ENCODE peak calls at places on chromosomes 2 and 18, in four cellular contexts. J, B, O and M are unnamed samples.

GRCh38 chr2:192448881-192449280 is 254.1 kb upstream of the TMEFF2 start:
- DNase-seq in J (no peak), B (no peak), O (no peak), M (no peak)

GRCh38 chr2:156437272-156437671 is 1.1 kb downstream of the GPD2 start:
- DNase-seq in J (peak), B (peak), O (no peak), M (no peak)

GRCh38 chr2:14778015-14778414 is 145.5 kb downstream of the LRATD1 start:
- DNase-seq in J (no peak), B (no peak), O (no peak), M (no peak)

GRCh38 chr2:53275743-53276142 is 491.9 kb upstream of the CHAC2 start:
- DNase-seq in J (no peak), B (no peak), O (no peak), M (no peak)

GRCh38 chr2:8989536-8990079 is 13.9 kb downstream of the MBOAT2 start:
- DNase-seq in J (no peak), B (no peak), O (no peak), M (no peak)

GRCh38 chr2:223846524-223846923 is 9.1 kb upstream of the AP1S3 start:
- DNase-seq in J (no peak), B (no peak), O (no peak), M (no peak)

GRCh38 chr2:98293931-98294687 is 52.1 kb upstream of the CNGA3 start:
- DNase-seq in J (no peak), B (no peak), O (no peak), M (no peak)

GRCh38 chr2:1586946-1587840 is 157.1 kb downstream of the PXDN start:
- DNase-seq in J (no peak), B (no peak), O (no peak), M (no peak)

GRCh38 chr18:6877288-6877687 is 147.8 kb downstream of the ARHGAP28 start:
- DNase-seq in J (no peak), B (no peak), O (no peak), M (no peak)

GRCh38 chr2:143717053-143717452 is 587.8 kb downstream of the ARHGAP15 start:
- DNase-seq in J (no peak), B (no peak), O (no peak), M (no peak)

GRCh38 chr2:5696351-5696740 is 4.2 kb downstream of the SOX11 start:
- DNase-seq in J (no peak), B (no peak), O (no peak), M (no peak)

GRCh38 chr2:156663757-156664409 is 227.7 kb downstream of the GPD2 start:
- DNase-seq in J (no peak), B (no peak), O (no peak), M (no peak)

GRCh38 chr2:165609672-165610071 is 140.2 kb downstream of the CSRNP3 start:
- DNase-seq in J (no peak), B (no peak), O (no peak), M (no peak)

GRCh38 chr2:55232863-55233657 is 572 bp downstream of the RPS27A start:
- DNase-seq in J (peak), B (peak), O (peak), M (no peak)

GRCh38 chr2:119253114-119253702 is 29.6 kb downstream of the STEAP3 start:
- DNase-seq in J (no peak), B (no peak), O (no peak), M (no peak)

GRCh38 chr2:54772110-54772509 is 48.6 kb downstream of the EML6 start:
- DNase-seq in J (no peak), B (no peak), O (no peak), M (no peak)

GRCh38 chr2:152254486-152254885 is 78.9 kb upstream of the STAM2 start:
- DNase-seq in J (no peak), B (no peak), O (no peak), M (no peak)

GRCh38 chr2:40450066-40450841 is 1.6 kb downstream of the SLC8A1 start:
- DNase-seq in J (no peak), B (no peak), O (no peak), M (no peak)

GRCh38 chr2:180761224-180761623 is 219.2 kb upstream of the UBE2E3 start:
- DNase-seq in J (no peak), B (no peak), O (no peak), M (no peak)

GRCh38 chr2:189178726-189179606 is 595 bp downstream of the COL5A2 start:
- DNase-seq in J (peak), B (no peak), O (no peak), M (no peak)

GRCh38 chr2:100104718-100105677 is 37.4 kb downstream of the AFF3 start:
- DNase-seq in J (no peak), B (no peak), O (peak), M (peak)

GRCh38 chr2:28209864-28210263 is 182.8 kb upstream of the FOSL2 start:
- DNase-seq in J (no peak), B (no peak), O (no peak), M (no peak)

GRCh38 chr2:201654611-201655384 is 11.5 kb upstream of the TMEM237 start:
- DNase-seq in J (no peak), B (no peak), O (no peak), M (no peak)

GRCh38 chr2:27442282-27442980 is at the start of gene KRTCAP3:
- DNase-seq in J (no peak), B (peak), O (peak), M (peak)

GRCh38 chr2:148930046-148930775 is 55.2 kb downstream of the KIF5C start:
- DNase-seq in J (no peak), B (no peak), O (no peak), M (no peak)

GRCh38 chr2:149028891-149029290 is 9.6 kb upstream of the LYPD6B start:
- DNase-seq in J (no peak), B (no peak), O (no peak), M (no peak)

GRCh38 chr2:117702098-117702497 is 112.4 kb upstream of the DDX18 start:
- DNase-seq in J (no peak), B (no peak), O (no peak), M (no peak)

GRCh38 chr2:54634564-54635511 is 88.6 kb upstream of the EML6 start:
- DNase-seq in J (peak), B (no peak), O (no peak), M (no peak)

GRCh38 chr2:241248289-241248688 is 59.8 kb downstream of the ANO7 start:
- DNase-seq in J (no peak), B (no peak), O (no peak), M (no peak)

GRCh38 chr2:237161239-237161638 is 75.5 kb downstream of the COPS8 start:
- DNase-seq in J (peak), B (no peak), O (no peak), M (no peak)

GRCh38 chr2:222919841-222920609 is 59.2 kb downstream of the ACSL3 start:
- DNase-seq in J (no peak), B (no peak), O (no peak), M (no peak)

GRCh38 chr2:6103949-6104348 is 411.8 kb downstream of the SOX11 start:
- DNase-seq in J (no peak), B (no peak), O (no peak), M (no peak)

GRCh38 chr2:168278424-168278888 is 31.1 kb upstream of the STK39 start:
- DNase-seq in J (no peak), B (no peak), O (no peak), M (no peak)

GRCh38 chr2:12347049-12347448 is 369.7 kb upstream of the TRIB2 start:
- DNase-seq in J (no peak), B (no peak), O (no peak), M (no peak)

GRCh38 chr2:54572636-54573531 is 116.8 kb downstream of the SPTBN1 start:
- DNase-seq in J (no peak), B (no peak), O (peak), M (no peak)

GRCh38 chr2:43634604-43635306 is 2.3 kb upstream of the PLEKHH2 start:
- DNase-seq in J (peak), B (no peak), O (no peak), M (no peak)

GRCh38 chr2:85033388-85033787 is 62.4 kb downstream of the KCMF1 start:
- DNase-seq in J (no peak), B (no peak), O (no peak), M (no peak)

GRCh38 chr2:75920721-75921551 is 210.2 kb upstream of the GCFC2 start:
- DNase-seq in J (no peak), B (no peak), O (no peak), M (no peak)

DNA sequence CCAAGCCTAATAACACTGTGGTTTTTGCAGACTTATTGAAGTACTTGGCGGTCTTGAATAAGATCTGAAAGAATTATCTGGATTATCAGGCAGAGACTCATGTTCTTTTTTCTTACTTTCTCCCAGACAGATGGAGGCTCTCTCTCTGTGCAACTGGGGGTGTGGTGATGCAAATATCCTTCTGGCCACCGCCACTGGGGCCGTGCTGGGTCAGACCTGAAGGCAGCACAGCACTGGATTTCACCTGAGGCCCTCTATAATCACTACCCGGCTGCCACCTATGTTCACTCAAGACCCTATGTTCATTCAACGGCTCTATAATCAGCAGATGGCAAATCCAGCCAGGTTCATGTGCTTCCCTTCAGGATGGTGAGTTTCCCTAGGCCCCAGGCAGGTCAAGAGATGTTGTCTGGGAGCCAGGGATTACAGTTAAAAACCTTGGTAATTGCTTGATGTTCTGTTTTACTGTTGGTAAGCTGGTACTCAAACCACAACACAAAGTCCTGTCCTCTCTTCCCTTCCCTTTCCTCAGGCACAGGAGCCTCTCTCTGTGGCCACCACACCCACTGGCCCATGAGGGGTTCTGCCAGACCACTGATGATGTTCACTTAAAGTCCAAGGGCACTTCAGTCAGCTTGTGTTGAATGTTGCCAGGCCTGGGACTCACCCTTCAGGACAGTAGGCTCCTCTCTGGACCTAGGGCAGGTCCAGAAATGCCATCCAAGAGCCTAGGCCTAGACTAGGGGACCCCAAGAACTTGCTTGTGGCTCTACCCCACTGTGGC is 205.3 kb upstream of the GCFC2 start:
- DNase-seq in J (no peak), B (no peak), O (no peak), M (no peak)
- TF ChIP-seq CTCF in J (no peak), B (no peak), O (no peak), M (no peak)

DNA sequence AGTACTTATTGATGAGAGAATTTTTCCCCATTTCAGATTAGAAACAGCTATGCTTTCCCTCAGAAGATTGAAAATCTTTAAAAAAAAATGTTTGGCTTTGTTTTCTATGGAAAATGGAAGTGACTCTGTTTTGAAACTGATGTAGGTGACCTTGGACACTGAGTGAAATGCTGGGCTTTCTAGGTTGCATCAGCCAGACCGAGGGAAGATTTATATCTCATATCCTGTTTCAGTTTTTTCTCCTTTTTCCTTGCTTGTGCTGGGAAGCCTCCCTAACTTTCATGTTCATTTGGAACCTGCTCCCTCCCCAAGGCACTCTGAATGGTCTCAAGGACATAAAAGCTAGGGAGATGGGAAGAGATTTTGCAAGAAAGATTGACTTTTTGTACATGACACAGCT is 249.9 kb downstream of the TPGS2 start:
- DNase-seq in J (no peak), B (no peak), O (no peak), M (no peak)
- TF ChIP-seq CTCF in J (no peak), B (no peak), O (no peak), M (no peak)

GRCh38 chr2:36659872-36660312 is 36.6 kb upstream of the VIT start:
- DNase-seq in J (no peak), B (no peak), O (no peak), M (no peak)

GRCh38 chr2:36662638-36663037 is 33.9 kb upstream of the VIT start:
- DNase-seq in J (no peak), B (no peak), O (no peak), M (no peak)

GRCh38 chr2:36663314-36663713 is 33.2 kb upstream of the VIT start:
- DNase-seq in J (no peak), B (no peak), O (no peak), M (no peak)

GRCh38 chr2:36667931-36668330 is 28.6 kb upstream of the VIT start:
- DNase-seq in J (no peak), B (no peak), O (no peak), M (no peak)

DNA sequence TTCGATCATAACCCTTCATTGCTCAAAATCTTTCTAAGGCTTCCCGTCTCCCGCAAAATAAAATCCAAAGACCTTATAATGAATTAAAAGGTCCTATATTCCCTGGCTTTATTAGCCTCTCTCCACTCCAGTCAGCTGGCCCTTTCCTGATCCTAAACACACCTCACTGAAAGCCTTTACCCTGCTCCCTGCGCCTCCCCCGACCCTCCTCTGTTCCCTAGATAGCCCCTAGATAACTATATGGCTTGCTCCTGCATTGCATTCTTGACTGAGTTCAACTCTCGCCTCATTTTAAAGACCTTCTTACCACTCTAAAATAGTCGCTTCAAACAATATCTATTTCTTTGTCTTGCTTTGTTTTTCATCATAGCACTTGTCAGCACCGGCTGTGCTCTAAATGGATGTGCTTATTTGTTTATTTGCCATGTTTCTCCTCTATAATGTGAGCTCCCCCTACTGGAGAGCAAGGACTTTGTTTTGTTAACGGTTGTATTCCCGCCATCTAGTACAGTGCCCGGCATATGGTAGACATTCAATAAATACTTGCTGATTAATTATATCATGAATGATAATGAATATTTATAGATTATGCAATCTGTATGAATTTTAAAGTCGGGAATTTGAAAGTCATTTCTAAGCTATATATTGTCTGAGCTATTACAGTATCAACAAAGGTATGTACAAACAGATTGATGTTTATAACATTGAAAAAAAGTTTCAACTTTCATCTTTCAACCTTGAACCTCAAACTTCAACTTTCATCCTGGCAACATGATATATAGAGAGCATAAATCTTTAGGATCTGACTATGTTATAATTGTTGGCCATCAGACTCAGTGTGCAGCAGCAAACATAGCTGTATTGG is 32.4 kb upstream of the VIT start:
- DNase-seq in J (peak), B (no peak), O (no peak), M (no peak)
- TF ChIP-seq CTCF in J (peak), B (peak), O (peak), M (peak)

DNA sequence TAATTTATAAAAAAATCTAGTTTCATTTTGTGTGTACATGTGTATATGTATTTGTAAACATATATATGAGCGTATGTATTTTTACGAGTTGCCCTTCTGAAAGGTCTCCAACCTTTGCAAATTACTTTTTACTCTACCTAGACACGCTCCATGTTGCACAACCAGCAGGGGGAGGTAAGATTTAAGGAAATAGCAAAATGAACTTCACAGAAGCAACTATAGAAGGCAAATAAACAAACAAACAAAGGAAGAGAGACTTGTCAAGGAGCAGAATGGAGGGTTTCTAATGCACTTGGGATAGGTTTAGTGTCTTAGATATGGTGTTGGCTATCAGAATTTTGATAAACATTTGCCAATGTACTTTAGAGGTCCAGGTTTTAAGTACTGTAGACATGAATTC is 820.5 kb upstream of the POU3F3 start:
- DNase-seq in J (no peak), B (no peak), O (no peak), M (no peak)
- TF ChIP-seq CTCF in J (no peak), B (peak), O (no peak), M (peak)

GRCh38 chr18:70936160-70936559 is 647.3 kb downstream of the SOCS6 start:
- DNase-seq in J (no peak), B (no peak), O (no peak), M (no peak)

DNA sequence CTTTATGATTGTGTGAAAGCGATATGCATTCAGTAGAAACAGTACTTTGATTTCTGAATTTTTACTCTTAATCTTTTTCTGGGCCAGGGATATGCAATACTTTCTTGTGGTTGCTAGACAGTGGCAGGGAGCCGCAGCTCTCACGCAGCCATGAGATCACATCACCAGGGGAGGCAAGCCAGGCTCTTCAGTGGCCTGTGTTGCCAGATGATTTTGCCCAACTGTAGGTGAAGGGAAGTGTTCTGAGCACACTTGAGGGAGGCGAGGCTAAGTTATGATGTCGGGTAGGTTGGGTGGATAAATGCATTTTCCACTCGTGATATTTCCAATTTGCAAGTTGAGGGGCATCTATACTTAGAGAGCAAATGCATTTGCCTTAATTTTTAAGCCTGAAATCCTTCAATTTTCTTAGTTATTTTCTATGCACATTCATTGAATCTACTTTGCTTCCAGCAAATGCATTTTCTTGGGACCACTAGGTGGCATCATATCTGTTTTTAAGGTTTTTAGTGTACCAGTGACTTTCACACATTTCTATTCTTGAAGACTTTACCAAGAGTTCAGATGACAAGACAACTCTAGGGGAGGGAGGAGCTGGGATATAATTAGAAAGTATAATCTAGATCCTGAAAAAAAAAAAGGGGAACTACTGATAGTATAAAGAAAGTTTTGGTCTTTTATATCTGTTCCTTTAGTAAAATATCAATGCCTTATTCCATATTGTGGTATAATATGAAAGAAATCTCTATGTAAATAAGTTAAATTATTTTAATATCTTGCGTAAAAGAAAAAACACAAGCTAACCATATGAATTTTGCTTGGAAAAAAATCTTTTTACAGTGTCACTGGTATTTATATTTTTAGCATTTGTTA is 643.3 kb downstream of the SOCS6 start:
- DNase-seq in J (no peak), B (no peak), O (no peak), M (no peak)
- TF ChIP-seq CTCF in J (no peak), B (peak), O (peak), M (peak)

GRCh38 chr2:234072454-234072853 is 22.0 kb downstream of the SPP2 start:
- DNase-seq in J (no peak), B (no peak), O (no peak), M (no peak)

GRCh38 chr2:234075947-234076346 is 25.4 kb downstream of the SPP2 start:
- DNase-seq in J (no peak), B (no peak), O (no peak), M (no peak)

GRCh38 chr2:234075521-234075915 is 25.0 kb downstream of the SPP2 start:
- DNase-seq in J (no peak), B (no peak), O (no peak), M (no peak)

GRCh38 chr2:234074751-234075520 is 24.4 kb downstream of the SPP2 start:
- DNase-seq in J (no peak), B (no peak), O (no peak), M (no peak)

DNA sequence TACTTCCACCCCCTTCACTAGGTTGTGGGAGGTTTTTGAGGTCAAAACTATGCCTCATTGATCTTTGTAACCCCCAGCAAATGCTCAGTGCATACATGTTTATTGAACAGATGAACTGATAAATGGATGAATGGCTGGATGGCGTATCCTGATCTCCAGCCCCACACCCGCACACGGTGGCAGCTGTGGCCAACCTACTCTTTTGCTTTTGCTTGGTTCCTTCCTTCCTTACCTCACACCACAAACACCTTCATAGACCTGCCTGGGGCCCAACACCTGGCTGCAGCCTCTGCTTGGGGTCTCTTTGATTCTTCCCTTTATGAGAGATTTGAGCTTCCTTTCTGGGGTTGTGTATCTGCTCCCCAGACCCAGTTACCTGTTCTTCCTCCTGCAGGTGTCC is 25.9 kb downstream of the SPP2 start:
- DNase-seq in J (no peak), B (no peak), O (no peak), M (no peak)
- TF ChIP-seq CTCF in J (no peak), B (no peak), O (no peak), M (no peak)

GRCh38 chr2:204051476-204051875 is 114.9 kb downstream of the ICOS start:
- DNase-seq in J (no peak), B (no peak), O (no peak), M (no peak)
- TF ChIP-seq CTCF in J (no peak), B (no peak), O (peak), M (no peak)